ENCODE peak calls at places on chromosomes 16 and 17, in eight cellular contexts. E, N, Q, I, T, H, X and R are unnamed samples. For H3K36me3, H3K9me3 and H3K27me3, the result is how much of the 10 kb centered on the place peaks cover.

GRCh38 chr17:69448431-69449102 is 34.1 kb downstream of the MAP2K6 start:
- DNase-seq in H (no peak), N (no peak), I (peak), Q (peak), E (no peak), X (no peak), T (no peak), R (no peak)

GRCh38 chr17:305090-305976 is 47.3 kb downstream of the RPH3AL start:
- DNase-seq in I (no peak), T (no peak), N (no peak), Q (peak), E (no peak), H (no peak), X (no peak), R (no peak)

GRCh38 chr16:19348578-19349315 is 63.2 kb downstream of the CLEC19A start:
- DNase-seq in I (no peak), T (no peak), E (peak), H (no peak), X (no peak), Q (no peak), N (no peak), R (no peak)

GRCh38 chr16:19843371-19843770 is 41.3 kb downstream of the GPRC5B start:
- DNase-seq in N (no peak), T (no peak), H (no peak), E (peak), I (no peak), X (no peak), Q (no peak), R (no peak)

GRCh38 chr17:65594585-65594940 is 33.1 kb upstream of the AXIN2 start:
- DNase-seq in H (peak), N (no peak), T (no peak), E (no peak), I (peak), Q (no peak), X (no peak), R (no peak)

GRCh38 chr16:175145-175949 is 1.1 kb upstream of the HBA1 start:
- DNase-seq in E (no peak), T (no peak), H (no peak), N (no peak), X (peak), I (no peak), Q (no peak), R (no peak)

GRCh38 chr17:39813631-39814030 is 50.5 kb downstream of the IKZF3 start:
- DNase-seq in H (no peak), T (peak), I (no peak), Q (no peak), N (peak), X (no peak), E (no peak), R (no peak)

GRCh38 chr16:77579283-77579985 is 142.9 kb upstream of the NUDT7 start:
- DNase-seq in T (no peak), N (no peak), X (no peak), I (peak), E (no peak), Q (no peak), H (peak), R (no peak)

GRCh38 chr16:2047330-2048115 is at the start of the genes NTHL1 and TSC2:
- DNase-seq in N (peak), Q (peak), X (peak), I (peak), E (peak), T (peak), H (peak), R (peak)

GRCh38 chr17:66397486-66397885 is 95.1 kb downstream of the PRKCA start:
- DNase-seq in H (no peak), I (no peak), X (no peak), N (no peak), E (no peak), Q (no peak), T (no peak), R (no peak)

GRCh38 chr16:21156767-21157467 is 1.6 kb upstream of the LDAF1 start:
- DNase-seq in H (peak), X (peak), I (peak), Q (peak), T (no peak), N (no peak), E (peak), R (no peak)

GRCh38 chr17:39186481-39187002 is 10.9 kb downstream of the CACNB1 start:
- DNase-seq in I (no peak), X (no peak), H (no peak), N (no peak), Q (no peak), T (no peak), E (no peak), R (no peak)

GRCh38 chr17:55005520-55005919 is 37.0 kb downstream of the STXBP4 start:
- DNase-seq in Q (no peak), I (peak), X (peak), H (peak), N (no peak), E (peak), T (no peak), R (no peak)

GRCh38 chr17:82940226-82941020 is 100.6 kb upstream of the ZNF750 start:
- DNase-seq in Q (no peak), I (no peak), E (no peak), X (no peak), T (no peak), H (no peak), N (no peak), R (no peak)

GRCh38 chr16:4538067-4538385 is 547 bp downstream of the CDIP1 start:
- DNase-seq in H (no peak), Q (no peak), I (peak), E (no peak), T (no peak), X (no peak), N (no peak), R (no peak)

GRCh38 chr17:66858182-66859083 is 23.5 kb downstream of the CACNG5 start:
- DNase-seq in E (no peak), T (no peak), I (no peak), Q (no peak), H (no peak), X (no peak), N (no peak), R (no peak)

GRCh38 chr17:31908386-31908785 is 6.9 kb upstream of the UTP6 start:
- DNase-seq in T (no peak), H (no peak), I (no peak), N (no peak), X (no peak), E (no peak), Q (no peak), R (no peak)

GRCh38 chr16:46748775-46749705 is 896 bp upstream of the MYLK3 start:
- DNase-seq in H (no peak), I (no peak), X (no peak), N (no peak), Q (peak), T (no peak), E (no peak), R (no peak)

GRCh38 chr17:55706808-55707773 is 15.6 kb downstream of the TMEM100 start:
- DNase-seq in T (no peak), E (peak), X (no peak), I (no peak), Q (peak), H (no peak), N (no peak), R (no peak)

GRCh38 chr17:31112001-31112661 is 17.4 kb downstream of the NF1 start:
- DNase-seq in X (no peak), N (no peak), H (no peak), Q (no peak), I (no peak), E (no peak), T (no peak), R (no peak)

DNA sequence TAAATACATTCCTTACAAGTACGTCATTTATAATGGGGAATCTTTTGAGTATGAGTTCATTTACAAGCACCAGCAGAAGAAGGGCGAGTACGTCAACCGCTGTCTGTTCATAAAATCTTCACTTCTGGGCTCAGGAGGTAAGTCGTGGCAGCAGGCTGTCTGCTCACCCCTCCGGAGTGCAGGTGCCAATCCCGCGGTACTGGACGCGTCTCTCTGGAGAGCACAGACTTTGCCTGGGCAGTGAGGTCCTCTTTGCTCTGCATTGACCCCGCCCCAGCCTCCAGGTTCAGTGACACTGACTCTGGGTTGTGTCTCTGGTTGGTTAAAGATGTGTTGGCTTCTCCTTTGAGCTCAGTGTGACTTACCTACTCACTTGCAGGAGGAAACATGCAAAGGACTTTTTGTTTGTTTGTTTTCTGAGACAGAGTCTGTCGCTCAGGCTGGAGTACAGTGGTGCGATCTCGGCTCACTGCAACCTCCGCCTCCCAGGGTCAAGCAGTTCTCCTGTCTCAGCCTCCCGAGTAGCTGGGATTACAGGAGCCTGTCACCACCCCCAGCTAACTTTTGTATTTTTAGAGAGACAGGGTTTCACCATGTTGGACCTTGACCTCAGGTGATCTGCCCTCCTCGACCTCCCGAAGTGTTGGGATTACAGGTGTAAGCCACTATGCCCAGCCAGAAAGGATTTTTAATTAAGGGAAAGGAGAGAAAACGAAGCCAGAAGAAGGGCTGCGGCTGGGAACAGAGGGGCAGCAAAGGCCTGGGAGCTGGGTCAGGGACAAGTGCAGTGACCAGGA is 31.2 kb downstream of the RNF213 start:
- DNase-seq in T (no peak), E (no peak), H (no peak), Q (no peak), I (no peak), N (no peak), X (no peak), R (no peak)
- H3K36me3 ChIP-seq in T (half or more), E (half or more), H (under half), Q (half or more), I (under half), N (half or more), X (half or more), R (half or more)

DNA sequence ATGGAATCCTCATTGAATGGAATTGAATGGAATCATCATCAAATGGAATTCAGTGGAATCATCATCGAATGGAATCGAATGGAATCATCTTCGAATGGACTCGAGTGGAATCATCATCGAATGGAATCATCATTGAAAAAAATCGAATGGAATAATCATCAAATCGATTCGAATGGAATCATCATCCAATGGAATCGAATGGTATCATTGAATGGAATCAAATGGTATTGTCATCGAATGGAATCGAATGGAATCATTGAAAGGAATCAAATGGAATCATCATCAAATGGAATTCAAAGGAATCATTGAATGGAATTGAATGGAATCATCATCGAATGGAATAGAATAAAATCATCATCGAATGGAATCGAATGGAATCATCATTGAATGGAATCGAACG is 619.3 kb downstream of the TP53TG3F start:
- DNase-seq in I (peak), H (peak), N (no peak), X (no peak), Q (no peak), T (no peak), E (no peak), R (no peak)
- H3K9me3 ChIP-seq in I (under half), H (under half), N (under half), X (under half), Q (half or more), T (under half), E (under half), R (under half)

GRCh38 chr17:7166873-7167272 is 12.3 kb downstream of the ASGR1 start:
- DNase-seq in T (no peak), N (no peak), X (no peak), H (no peak), I (no peak), Q (no peak), E (no peak), R (no peak)

GRCh38 chr17:7167832-7168231 is 11.3 kb downstream of the ASGR1 start:
- DNase-seq in H (peak), X (no peak), Q (no peak), E (no peak), T (no peak), I (peak), N (no peak), R (no peak)
- H3K27me3 ChIP-seq in H (under half), X (under half), Q (under half), E (under half), T (under half), I (under half), N (under half), R (under half)

GRCh38 chr17:13869301-13869700 is 200.0 kb upstream of the COX10 start:
- DNase-seq in Q (no peak), I (no peak), N (no peak), H (peak), X (no peak), T (no peak), E (no peak), R (no peak)

GRCh38 chr17:13871261-13871660 is 198.0 kb upstream of the COX10 start:
- DNase-seq in N (no peak), H (no peak), Q (no peak), I (no peak), T (no peak), E (no peak), X (no peak), R (no peak)

GRCh38 chr17:13864551-13864950 is 204.8 kb upstream of the COX10 start:
- DNase-seq in E (no peak), Q (no peak), I (peak), T (no peak), H (peak), X (no peak), N (no peak), R (no peak)

GRCh38 chr17:13862341-13862740 is 207.0 kb upstream of the COX10 start:
- DNase-seq in N (no peak), I (no peak), E (no peak), T (no peak), H (no peak), Q (no peak), X (no peak), R (no peak)

GRCh38 chr17:13865650-13866049 is 203.7 kb upstream of the COX10 start:
- DNase-seq in Q (no peak), X (no peak), T (no peak), E (no peak), N (no peak), I (no peak), H (no peak), R (no peak)
- H3K36me3 ChIP-seq in Q (under half), X (under half), T (under half), E (under half), N (under half), I (under half), H (under half), R (under half)

DNA sequence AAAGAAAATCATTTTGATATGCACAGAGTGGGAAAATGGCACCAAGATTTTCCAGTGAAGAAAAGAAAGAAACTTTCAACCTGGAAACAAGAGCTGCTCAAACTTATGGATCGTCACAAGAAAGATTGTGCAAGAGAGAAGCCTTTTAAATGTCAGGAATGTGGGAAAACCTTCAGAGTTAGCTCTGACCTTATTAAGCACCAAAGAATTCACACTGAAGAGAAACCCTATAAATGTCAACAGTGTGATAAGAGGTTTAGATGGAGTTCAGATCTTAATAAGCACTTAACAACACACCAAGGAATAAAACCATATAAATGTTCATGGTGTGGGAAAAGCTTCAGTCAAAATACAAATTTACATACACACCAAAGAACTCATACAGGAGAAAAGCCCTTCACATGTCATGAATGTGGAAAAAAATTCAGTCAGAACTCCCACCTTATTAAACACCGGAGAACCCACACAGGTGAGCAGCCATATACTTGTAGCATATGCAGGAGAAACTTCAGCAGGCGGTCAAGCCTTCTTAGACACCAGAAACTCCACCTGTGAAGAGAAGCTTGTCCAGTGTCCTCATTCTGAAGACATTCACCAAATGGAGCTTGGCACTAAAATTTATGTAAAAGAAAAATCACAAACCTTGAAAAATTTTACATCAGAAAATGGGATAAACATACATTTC is 12.2 kb downstream of the ZNF75A start:
- DNase-seq in X (no peak), N (no peak), T (no peak), I (peak), H (peak), Q (no peak), E (no peak), R (no peak)
- H3K9me3 ChIP-seq in X (under half), N (under half), T (half or more), I (under half), H (under half), Q (half or more), E (under half), R (half or more)

GRCh38 chr17:45743626-45744326 is 40.3 kb upstream of the CRHR1 start:
- DNase-seq in E (no peak), N (no peak), T (no peak), X (no peak), Q (peak), H (no peak), I (no peak), R (no peak)

GRCh38 chr17:45742251-45742650 is 41.9 kb upstream of the CRHR1 start:
- DNase-seq in E (no peak), X (no peak), I (no peak), N (no peak), T (no peak), H (no peak), Q (no peak), R (no peak)

GRCh38 chr17:45747907-45748306 is 36.2 kb upstream of the CRHR1 start:
- DNase-seq in Q (no peak), X (no peak), N (no peak), H (no peak), T (no peak), E (peak), I (no peak), R (no peak)

GRCh38 chr17:45748911-45749310 is 35.2 kb upstream of the CRHR1 start:
- DNase-seq in N (no peak), Q (no peak), T (no peak), H (no peak), X (no peak), E (no peak), I (no peak), R (no peak)

DNA sequence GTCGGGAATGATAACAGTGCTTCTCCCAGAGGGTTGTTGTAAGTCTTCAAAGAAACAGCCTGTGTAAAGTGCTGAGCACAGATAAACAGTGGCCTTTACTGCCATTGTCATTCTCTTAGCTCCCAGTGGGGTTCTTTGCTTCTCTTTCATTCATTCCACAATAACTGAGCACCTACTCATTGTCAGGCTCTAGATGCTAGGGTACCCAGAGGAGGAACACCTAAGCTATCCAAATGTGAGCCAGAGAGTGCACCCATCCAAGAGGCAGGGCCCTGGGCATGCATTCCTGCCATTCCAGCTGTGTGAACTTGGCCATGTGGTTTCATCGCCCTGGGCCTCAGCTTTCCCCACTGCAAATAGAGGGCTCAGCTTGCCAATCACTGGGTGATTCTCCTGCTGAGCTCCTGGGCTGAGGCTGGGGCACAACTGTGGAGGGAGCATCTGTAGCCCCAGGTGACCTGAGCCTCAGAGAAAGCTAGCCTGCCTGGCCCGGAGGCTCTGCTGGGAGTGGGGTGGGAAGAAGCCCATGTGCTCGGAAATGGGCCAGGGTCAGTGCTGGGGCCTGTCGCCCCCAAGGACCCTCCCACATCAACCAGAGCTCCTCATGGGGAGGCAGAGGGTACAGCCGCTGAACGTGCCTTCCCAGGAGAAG is 38.2 kb upstream of the CRHR1 start:
- DNase-seq in Q (no peak), I (no peak), E (no peak), H (no peak), X (no peak), T (no peak), N (no peak), R (no peak)
- H3K27me3 ChIP-seq in Q (under half), I (under half), E (under half), H (under half), X (under half), T (under half), N (under half), R (under half)

GRCh38 chr16:23410176-23410575 is 42.8 kb downstream of the COG7 start:
- DNase-seq in I (no peak), X (no peak), N (no peak), E (no peak), H (no peak), Q (no peak), T (no peak), R (no peak)

GRCh38 chr16:23408242-23409201 is 44.5 kb downstream of the COG7 start:
- DNase-seq in Q (peak), X (no peak), N (no peak), T (no peak), I (peak), H (peak), E (peak), R (no peak)

GRCh38 chr16:23403547-23403946 is 49.4 kb downstream of the COG7 start:
- DNase-seq in E (peak), N (no peak), X (no peak), T (no peak), H (peak), I (no peak), Q (no peak), R (no peak)

GRCh38 chr16:23407436-23408125 is 45.4 kb downstream of the COG7 start:
- DNase-seq in H (no peak), T (no peak), X (no peak), E (no peak), Q (no peak), I (no peak), N (no peak), R (no peak)

DNA sequence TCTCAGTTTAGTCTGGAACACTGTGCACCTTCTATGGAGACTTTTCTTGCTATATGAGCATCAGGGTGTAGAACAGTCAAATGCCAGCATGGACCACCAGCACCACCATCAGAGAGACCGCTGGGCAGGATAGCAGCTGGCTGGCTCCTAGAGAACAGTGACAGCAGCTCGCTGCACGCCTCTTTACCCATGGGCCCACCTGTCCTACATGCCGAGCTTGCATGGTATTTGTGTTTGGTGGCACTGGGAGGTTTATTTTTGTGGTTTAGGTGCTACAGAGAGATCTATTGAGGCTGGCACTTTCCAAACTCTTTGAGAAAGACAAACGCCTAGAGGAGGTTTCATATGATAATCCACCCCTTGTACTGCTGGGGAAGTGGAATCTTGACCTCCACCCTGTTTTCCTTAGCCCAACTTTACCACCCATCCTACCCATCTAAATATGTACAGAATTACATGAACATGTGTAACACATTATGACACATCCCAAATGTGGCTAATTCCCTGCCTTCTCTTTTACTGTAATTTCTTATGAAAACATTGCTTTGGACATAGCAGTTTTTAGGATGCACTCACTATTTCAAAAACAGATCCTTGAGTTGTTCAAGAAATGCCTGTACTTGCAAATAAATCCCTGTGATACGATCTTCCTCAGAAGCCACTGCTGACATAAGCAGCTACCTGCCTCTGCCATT is 46.3 kb downstream of the COG7 start:
- DNase-seq in E (no peak), H (no peak), N (no peak), X (no peak), Q (no peak), I (no peak), T (no peak), R (no peak)
- H3K36me3 ChIP-seq in E (under half), H (under half), N (half or more), X (half or more), Q (half or more), I (under half), T (under half), R (half or more)